ENCODE peak calls at places on chromosomes 4 and X, in four cellular contexts. T is left lung, U is GM13976, S is RWPE1. X is an unnamed sample.

GRCh38 chrX:76253432-76253831 is 80.6 kb downstream of the PBDC1 start:
- DNase-seq in T (no peak), U (peak; percentile 32), S (peak; percentile 10), X (peak; percentile 25)

GRCh38 chrX:54479471-54480122 is 16.4 kb downstream of the FGD1 start:
- DNase-seq in T (no peak), U (no peak), S (no peak), X (no peak)

GRCh38 chr4:105088110-105088879 is 58.4 kb upstream of the TET2 start:
- DNase-seq in T (no peak), U (no peak), S (peak; percentile 59), X (no peak)

GRCh38 chr4:1725521-1725920 is 4.2 kb downstream of the TACC3 start:
- DNase-seq in T (peak; percentile 29), U (no peak), S (no peak), X (no peak)

GRCh38 chr4:117203231-117203630 is 117.9 kb upstream of the TRAM1L1 start:
- DNase-seq in T (no peak), U (no peak), S (no peak), X (no peak)

GRCh38 chr4:14188214-14188613 is 560.7 kb upstream of the BOD1L1 start:
- DNase-seq in T (no peak), U (no peak), S (no peak), X (no peak)

GRCh38 chr4:111755571-111755970 is 389.7 kb upstream of the FAM241A start:
- DNase-seq in T (no peak), U (no peak), S (no peak), X (no peak)

GRCh38 chr4:149296503-149296902 is 519.1 kb downstream of the IQCM start:
- DNase-seq in T (no peak), U (no peak), S (no peak), X (no peak)

GRCh38 chr4:78297075-78297815 is 240.1 kb downstream of the FRAS1 start:
- DNase-seq in T (no peak), U (no peak), S (no peak), X (no peak)

GRCh38 chr4:168574581-168575295 is 77.9 kb downstream of the PALLD start:
- DNase-seq in T (no peak), U (no peak), S (no peak), X (no peak)

GRCh38 chr4:893995-894705 is 38.0 kb downstream of the GAK start:
- DNase-seq in T (no peak), U (no peak), S (no peak), X (no peak)

GRCh38 chr4:82560853-82561744 is 689 bp downstream of the TMEM150C start:
- DNase-seq in T (no peak), U (peak; percentile 37), S (no peak), X (peak; percentile 36)

GRCh38 chrX:52031371-52031770 is 37.6 kb downstream of the MAGED4B start:
- DNase-seq in T (no peak), U (no peak), S (no peak), X (no peak)

GRCh38 chrX:19709812-19710518 is 177.4 kb downstream of the SH3KBP1 start:
- DNase-seq in T (no peak), U (no peak), S (peak; percentile 79), X (no peak)

GRCh38 chr4:140281828-140282227 is 91.6 kb upstream of the SCOC start:
- DNase-seq in T (no peak), U (no peak), S (no peak), X (no peak)

GRCh38 chrX:29012867-29013266 is 425.6 kb downstream of the IL1RAPL1 start:
- DNase-seq in T (no peak), U (no peak), S (no peak), X (no peak)

GRCh38 chr4:15963001-15963451 is at the start of gene FGFBP2:
- DNase-seq in T (no peak), U (peak; percentile 35), S (peak; percentile 31), X (no peak)

GRCh38 chr4:139711461-139711860 is 45.8 kb downstream of the MGST2 start:
- DNase-seq in T (no peak), U (no peak), S (no peak), X (no peak)

GRCh38 chr4:140037353-140038030 is 116.5 kb downstream of the MAML3 start:
- DNase-seq in T (no peak), U (no peak), S (peak; percentile 61), X (no peak)

GRCh38 chr4:78923459-78924312 is 15.6 kb downstream of the PAQR3 start:
- DNase-seq in T (no peak), U (no peak), S (no peak), X (no peak)

GRCh38 chr4:4735870-4736269 is 123.6 kb upstream of the MSX1 start:
- DNase-seq in T (no peak), U (no peak), S (no peak), X (no peak)

GRCh38 chr4:174284181-174284886 is 623 bp downstream of the CEP44 start:
- DNase-seq in T (no peak), U (no peak), S (peak; percentile 79), X (no peak)

GRCh38 chrX:154516655-154517100 is 646 bp upstream of the FAM3A start:
- DNase-seq in T (no peak), U (no peak), S (no peak), X (no peak)

GRCh38 chr4:99300934-99301333 is 10.1 kb upstream of the ADH1A start:
- DNase-seq in T (peak; percentile 73), U (no peak), S (peak; percentile 20), X (no peak)

GRCh38 chr4:178329226-178329872 is 887.1 kb upstream of the AGA start:
- DNase-seq in T (no peak), U (no peak), S (no peak), X (no peak)

GRCh38 chr4:165425629-165426028 is 46.8 kb downstream of the CPE start:
- DNase-seq in T (no peak), U (peak; percentile 6), S (no peak), X (no peak)
- TF ChIP-seq CTCF in T (no peak), U (no peak), S (no peak), X (no peak)

GRCh38 chrX:31038585-31039326 is 33.1 kb downstream of the FTHL17 start:
- DNase-seq in T (no peak), U (peak; percentile 27), S (peak; percentile 29), X (peak; percentile 38)
- TF ChIP-seq CTCF in T (no peak), U (peak; percentile 64), S (peak; percentile 41), X (peak; percentile 71)

GRCh38 chr4:47002593-47002992 is 9.2 kb upstream of the GABRA4 start:
- DNase-seq in T (no peak), U (no peak), S (no peak), X (no peak)
- TF ChIP-seq CTCF in T (no peak), U (peak; percentile 10), S (peak; percentile 23), X (peak; percentile 32)

GRCh38 chr4:141346144-141346543 is 125.4 kb downstream of the ZNF330 start:
- DNase-seq in T (no peak), U (peak; percentile 29), S (peak; percentile 56), X (peak; percentile 20)
- TF ChIP-seq CTCF in T (peak; percentile 14), U (no peak), S (peak; percentile 68), X (peak; percentile 54)

DNA sequence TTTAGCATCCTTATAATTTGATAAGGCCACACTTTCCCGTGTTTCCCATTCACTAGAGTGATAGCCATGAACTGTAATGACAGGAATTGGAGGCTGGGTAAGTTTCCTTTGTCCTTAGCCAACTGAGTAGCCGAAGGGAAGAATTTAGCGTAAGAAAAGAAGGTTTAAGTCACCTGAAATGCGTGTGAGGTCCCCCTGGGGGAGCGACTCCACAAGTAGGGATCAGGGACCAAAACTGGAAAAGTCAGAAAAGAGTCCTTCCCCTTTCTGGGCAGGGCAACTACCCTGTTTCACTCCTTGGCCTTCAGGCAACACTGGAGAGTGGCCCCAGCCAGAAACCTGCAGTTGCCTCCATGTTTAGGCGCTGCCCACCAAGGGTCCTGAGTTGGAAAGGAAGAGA is 81.6 kb upstream of the MED14 start:
- DNase-seq in T (no peak), U (no peak), S (no peak), X (no peak)
- TF ChIP-seq CTCF in T (no peak), U (no peak), S (no peak), X (no peak)

GRCh38 chrX:38311743-38312142 is 15.6 kb downstream of the RPGR start:
- DNase-seq in T (no peak), U (no peak), S (no peak), X (no peak)

GRCh38 chrX:38304010-38304409 is 23.3 kb downstream of the RPGR start:
- DNase-seq in T (no peak), U (no peak), S (no peak), X (no peak)

GRCh38 chrX:38305971-38306370 is 21.3 kb downstream of the RPGR start:
- DNase-seq in T (no peak), U (no peak), S (no peak), X (no peak)
- TF ChIP-seq CTCF in T (no peak), U (no peak), S (no peak), X (no peak)

DNA sequence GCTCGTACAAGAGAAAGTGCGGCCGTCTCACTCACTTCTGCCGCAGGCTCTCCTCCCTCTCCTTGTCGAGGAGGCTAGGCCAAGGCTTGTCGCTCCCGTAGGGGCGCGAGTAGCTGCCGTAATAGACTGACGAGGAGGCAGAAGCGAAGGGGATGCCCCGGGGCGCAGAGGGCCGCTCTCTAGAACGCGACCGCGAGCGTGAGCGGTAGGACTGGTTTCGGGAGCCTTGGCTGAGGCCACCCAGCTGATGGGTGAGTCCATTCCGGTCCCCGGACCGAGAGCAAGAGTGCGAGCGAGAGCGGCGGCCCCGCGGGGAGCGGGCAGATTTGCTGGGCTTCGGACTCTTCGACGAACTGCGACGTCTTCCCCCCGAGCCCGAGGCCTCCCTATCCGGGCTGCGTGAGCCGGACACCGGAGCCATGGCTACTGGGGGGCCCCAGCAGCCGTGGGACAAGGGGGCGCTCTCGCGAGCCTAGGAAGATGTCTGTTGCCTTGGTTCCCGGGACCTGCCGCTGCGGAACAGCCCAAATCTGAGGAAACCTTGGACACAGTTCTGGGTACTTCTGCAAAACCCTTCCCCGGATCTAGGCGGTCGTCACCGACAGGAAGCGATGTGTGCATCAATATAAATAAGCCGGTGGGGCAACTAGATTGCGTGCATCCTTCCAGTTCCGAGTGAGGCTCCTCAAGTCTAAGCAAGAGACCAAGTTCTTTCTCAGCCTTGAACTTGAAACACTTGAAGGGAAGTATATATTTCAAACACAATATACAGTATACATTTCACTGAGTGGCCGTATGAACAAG is at the start of gene NKAP:
- DNase-seq in T (peak; percentile 80), U (peak; percentile 75), S (peak; percentile 78), X (peak; percentile 74)
- TF ChIP-seq CTCF in T (no peak), U (no peak), S (no peak), X (peak; percentile 20)

DNA sequence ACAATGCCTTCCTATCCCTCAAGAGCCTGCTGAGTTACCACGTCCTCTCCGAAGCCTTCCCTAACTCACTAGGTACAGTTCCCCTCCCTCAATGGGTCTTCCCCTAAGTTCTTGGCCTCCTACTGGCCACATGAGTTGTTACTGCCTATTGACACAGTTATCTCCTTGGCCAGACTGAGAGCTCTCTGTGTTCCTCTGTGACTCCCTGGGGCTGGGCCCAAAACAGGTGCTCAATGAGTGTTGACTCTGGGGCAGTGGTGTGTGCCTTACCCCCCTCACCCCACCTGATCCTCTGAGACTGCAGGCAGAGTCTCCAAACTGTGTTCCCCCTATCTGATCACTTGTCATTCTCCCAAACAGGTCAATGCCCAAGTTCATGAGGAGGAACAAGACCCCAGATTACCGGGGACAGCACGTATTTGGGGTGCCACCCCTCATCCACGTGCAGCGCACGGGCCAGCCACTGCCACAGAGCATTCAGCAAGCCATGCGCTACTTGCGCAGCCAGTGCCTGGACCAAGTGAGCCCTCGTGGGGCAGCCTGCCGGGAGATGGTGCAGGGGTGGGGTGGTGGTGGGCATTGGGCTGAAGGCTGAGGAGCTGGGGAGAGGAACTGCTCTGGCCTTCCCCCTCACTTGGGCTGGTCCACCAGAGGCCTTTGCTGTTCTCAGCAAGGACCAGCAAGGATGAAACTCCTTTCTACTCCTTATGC is 72.6 kb downstream of the STARD8 start:
- DNase-seq in T (peak; percentile 27), U (no peak), S (no peak), X (no peak)
- TF ChIP-seq CTCF in T (no peak), U (no peak), S (no peak), X (peak; percentile 16)